ENCODE peak calls at places on chromosomes 4 and X, in nine cellular contexts. V is uterus, J is NCI-H345, W is substantia nigra, M is AG04449, N is OCI-LY7, Q is AG09309, D is posterior vena cava, Y is non-pigmented ciliary epithelial cell. T is an unnamed sample.

GRCh38 chr4:73612032-73612431 is 8.2 kb downstream of the RASSF6 start:
- DNase-seq in V (no peak), J (no peak), W (no peak), M (no peak), N (no peak), Q (no peak), D (no peak), Y (no peak), T (no peak)

GRCh38 chr4:138910201-138910913 is 105.2 kb upstream of the NOCT start:
- DNase-seq in V (no peak), J (peak; percentile 60), W (no peak), M (no peak), N (no peak), Q (no peak), D (no peak), Y (no peak), T (no peak)

GRCh38 chr4:179353791-179354190 is 1911.6 kb upstream of the AGA start:
- DNase-seq in V (no peak), J (no peak), W (no peak), M (no peak), N (no peak), Q (no peak), D (no peak), Y (no peak), T (no peak)

GRCh38 chr4:67746797-67747495 is 7.2 kb downstream of the GNRHR start:
- DNase-seq in V (no peak), J (peak; percentile 20), W (no peak), M (no peak), N (peak; percentile 67), Q (no peak), D (no peak), Y (no peak), T (no peak)

GRCh38 chrX:79081895-79082512 is 62.5 kb upstream of the GPR174 start:
- DNase-seq in V (no peak), J (peak; percentile 0), W (no peak), M (no peak), N (peak; percentile 58), Q (peak; percentile 1), D (no peak), Y (no peak), T (no peak)

GRCh38 chr4:138005486-138005885 is 236.7 kb downstream of the SLC7A11 start:
- DNase-seq in V (no peak), J (no peak), W (no peak), M (no peak), N (no peak), Q (no peak), D (no peak), Y (no peak), T (no peak)

GRCh38 chr4:26413595-26413994 is 76.7 kb downstream of the CCKAR start:
- DNase-seq in V (no peak), J (no peak), W (no peak), M (no peak), N (no peak), Q (no peak), D (no peak), Y (no peak), T (no peak)

GRCh38 chr4:127239902-127240575 is 392.7 kb upstream of the INTU start:
- DNase-seq in V (no peak), J (no peak), W (no peak), M (no peak), N (no peak), Q (no peak), D (no peak), Y (no peak), T (no peak)

GRCh38 chr4:113548303-113548702 is 213.2 kb downstream of the CAMK2D start:
- DNase-seq in V (no peak), J (no peak), W (no peak), M (no peak), N (no peak), Q (no peak), D (no peak), Y (no peak), T (no peak)

GRCh38 chr4:19774690-19775256 is 476.9 kb upstream of the SLIT2 start:
- DNase-seq in V (no peak), J (no peak), W (no peak), M (no peak), N (no peak), Q (no peak), D (no peak), Y (no peak), T (no peak)

GRCh38 chr4:156830356-156830755 is 141.2 kb downstream of the PDGFC start:
- DNase-seq in V (no peak), J (no peak), W (no peak), M (peak; percentile 17), N (no peak), Q (peak; percentile 57), D (no peak), Y (peak; percentile 56), T (no peak)

GRCh38 chr4:82586055-82586454 is 24.3 kb upstream of the TMEM150C start:
- DNase-seq in V (no peak), J (no peak), W (no peak), M (no peak), N (no peak), Q (no peak), D (no peak), Y (no peak), T (no peak)

GRCh38 chr4:122152699-122153328 is 683 bp downstream of the BLTP1 start:
- DNase-seq in V (no peak), J (peak; percentile 25), W (peak; percentile 64), M (no peak), N (peak; percentile 52), Q (no peak), D (peak; percentile 78), Y (peak; percentile 1), T (no peak)

GRCh38 chr4:163991268-163991667 is 496.8 kb downstream of the TMA16 start:
- DNase-seq in V (no peak), J (no peak), W (no peak), M (no peak), N (no peak), Q (no peak), D (no peak), Y (no peak), T (no peak)

GRCh38 chrX:1451251-1451675 is 1.4 kb downstream of the ASMTL start:
- DNase-seq in V (no peak), J (no peak), W (no peak), M (no peak), N (no peak), Q (no peak), D (peak; percentile 64), Y (no peak), T (peak; percentile 49)

GRCh38 chr4:138114434-138114833 is 127.7 kb downstream of the SLC7A11 start:
- DNase-seq in V (no peak), J (no peak), W (no peak), M (no peak), N (peak; percentile 87), Q (no peak), D (no peak), Y (no peak), T (no peak)

GRCh38 chr4:8328866-8329559 is 59.5 kb downstream of the HTRA3 start:
- DNase-seq in V (peak; percentile 10), J (no peak), W (no peak), M (no peak), N (no peak), Q (no peak), D (peak; percentile 56), Y (no peak), T (peak; percentile 73)

GRCh38 chr4:65918217-65918616 is 247.9 kb upstream of the EPHA5 start:
- DNase-seq in V (no peak), J (peak; percentile 29), W (no peak), M (no peak), N (no peak), Q (no peak), D (no peak), Y (no peak), T (no peak)

T was measured in chondrocyte.